ENCODE peak calls at places on chromosomes 3 and 15, in six cellular contexts. One of them, this sample, is unnamed.

GRCh38 chr15:80580107-80580506 is 115.0 kb upstream of the ABHD17C start:
- DNase-seq in GM03348: no peak
- DNase-seq in endodermal cell: peak
- DNase-seq in left ventricle myocardium inferior: no peak
- DNase-seq in HuH-7: no peak
- DNase-seq in neural crest cell: no peak
- DNase-seq in this sample: no peak

GRCh38 chr15:67184208-67184925 is 70.1 kb downstream of the AAGAB start:
- DNase-seq in GM03348: no peak
- DNase-seq in HuH-7: no peak
- DNase-seq in endodermal cell: no peak
- DNase-seq in neural crest cell: no peak
- DNase-seq in left ventricle myocardium inferior: no peak
- DNase-seq in this sample: no peak

GRCh38 chr3:142577701-142578308 is 728 bp downstream of the ATR start:
- DNase-seq in HuH-7: no peak
- DNase-seq in endodermal cell: peak
- DNase-seq in GM03348: peak
- DNase-seq in left ventricle myocardium inferior: no peak
- DNase-seq in neural crest cell: no peak
- DNase-seq in this sample: no peak

GRCh38 chr3:5264896-5265770 is 77.6 kb downstream of the EDEM1 start:
- DNase-seq in left ventricle myocardium inferior: no peak
- DNase-seq in GM03348: peak
- DNase-seq in neural crest cell: no peak
- DNase-seq in HuH-7: no peak
- DNase-seq in endodermal cell: peak
- DNase-seq in this sample: no peak

GRCh38 chr15:92661961-92662360 is 6.4 kb upstream of the FAM174B start:
- DNase-seq in left ventricle myocardium inferior: no peak
- DNase-seq in neural crest cell: no peak
- DNase-seq in GM03348: no peak
- DNase-seq in HuH-7: no peak
- DNase-seq in endodermal cell: no peak
- DNase-seq in this sample: no peak

GRCh38 chr15:99566157-99566900 is 545 bp downstream of the MEF2A start:
- DNase-seq in endodermal cell: peak
- DNase-seq in neural crest cell: peak
- DNase-seq in HuH-7: peak
- DNase-seq in GM03348: peak
- DNase-seq in left ventricle myocardium inferior: peak
- DNase-seq in this sample: no peak

GRCh38 chr3:188680189-188680588 is 491.6 kb upstream of the TPRG1 start:
- DNase-seq in endodermal cell: no peak
- DNase-seq in left ventricle myocardium inferior: no peak
- DNase-seq in GM03348: peak
- DNase-seq in HuH-7: no peak
- DNase-seq in neural crest cell: no peak
- DNase-seq in this sample: no peak

GRCh38 chr3:30347679-30348216 is 258.7 kb upstream of the TGFBR2 start:
- DNase-seq in neural crest cell: no peak
- DNase-seq in endodermal cell: no peak
- DNase-seq in HuH-7: no peak
- DNase-seq in GM03348: peak
- DNase-seq in left ventricle myocardium inferior: no peak
- DNase-seq in this sample: no peak

GRCh38 chr15:79257454-79257853 is 25.1 kb upstream of the ANKRD34C start:
- DNase-seq in HuH-7: no peak
- DNase-seq in endodermal cell: no peak
- DNase-seq in GM03348: no peak
- DNase-seq in left ventricle myocardium inferior: no peak
- DNase-seq in neural crest cell: no peak
- DNase-seq in this sample: no peak

GRCh38 chr15:78208887-78209645 is 25.3 kb downstream of the ACSBG1 start:
- DNase-seq in endodermal cell: no peak
- DNase-seq in left ventricle myocardium inferior: no peak
- DNase-seq in GM03348: peak
- DNase-seq in neural crest cell: no peak
- DNase-seq in HuH-7: no peak
- DNase-seq in this sample: no peak

GRCh38 chr3:37026851-37027250 is 33.5 kb downstream of the MLH1 start:
- DNase-seq in left ventricle myocardium inferior: no peak
- DNase-seq in neural crest cell: no peak
- DNase-seq in HuH-7: no peak
- DNase-seq in endodermal cell: no peak
- DNase-seq in GM03348: no peak
- DNase-seq in this sample: no peak

GRCh38 chr3:66073464-66074141 is 34.9 kb upstream of the MAGI1 start:
- DNase-seq in neural crest cell: no peak
- DNase-seq in left ventricle myocardium inferior: no peak
- DNase-seq in GM03348: no peak
- DNase-seq in HuH-7: peak
- DNase-seq in endodermal cell: no peak
- DNase-seq in this sample: no peak

GRCh38 chr3:106376016-106376415 is 507.2 kb upstream of the CBLB start:
- DNase-seq in HuH-7: no peak
- DNase-seq in endodermal cell: no peak
- DNase-seq in GM03348: no peak
- DNase-seq in left ventricle myocardium inferior: no peak
- DNase-seq in neural crest cell: no peak
- DNase-seq in this sample: no peak

GRCh38 chr15:70528270-70528706 is 235.1 kb downstream of the UACA start:
- DNase-seq in neural crest cell: no peak
- DNase-seq in GM03348: no peak
- DNase-seq in HuH-7: peak
- DNase-seq in endodermal cell: peak
- DNase-seq in left ventricle myocardium inferior: no peak
- DNase-seq in this sample: no peak

GRCh38 chr3:30675006-30675405 is 68.6 kb downstream of the TGFBR2 start:
- DNase-seq in GM03348: no peak
- DNase-seq in left ventricle myocardium inferior: no peak
- DNase-seq in HuH-7: no peak
- DNase-seq in endodermal cell: no peak
- DNase-seq in neural crest cell: no peak
- DNase-seq in this sample: no peak

GRCh38 chr3:131535131-131535530 is 32.4 kb upstream of the MRPL3 start:
- DNase-seq in neural crest cell: no peak
- DNase-seq in left ventricle myocardium inferior: no peak
- DNase-seq in GM03348: peak
- DNase-seq in endodermal cell: no peak
- DNase-seq in HuH-7: no peak
- DNase-seq in this sample: no peak

GRCh38 chr3:10759495-10759894 is 56.5 kb upstream of the SLC6A11 start:
- DNase-seq in neural crest cell: no peak
- DNase-seq in left ventricle myocardium inferior: no peak
- DNase-seq in GM03348: no peak
- DNase-seq in endodermal cell: no peak
- DNase-seq in HuH-7: no peak
- DNase-seq in this sample: no peak

This sample was measured in heart left ventricle.